ENCODE peak calls at places on chromosomes 16 and 17, in five cellular contexts. Q, B, C, T and G are unnamed samples.
A peak's percentile ranks its signal among the peaks of the same experiment; 100 is the strongest.

GRCh38 chr16:74099530-74099929 is 197.1 kb upstream of the PSMD7 start:
- DNase-seq in Q (no peak), B (no peak), C (no peak), T (no peak), G (no peak)

GRCh38 chr16:14202697-14203096 is 131.6 kb downstream of the MRTFB start:
- DNase-seq in Q (no peak), B (no peak), C (peak; percentile 21), T (no peak), G (no peak)

GRCh38 chr16:84303023-84303422 is 8.3 kb downstream of the WFDC1 start:
- DNase-seq in Q (peak; percentile 44), B (no peak), C (no peak), T (no peak), G (no peak)

GRCh38 chr16:9090101-9090959 is 1.1 kb upstream of the HAPSTR1 start:
- DNase-seq in Q (peak; percentile 55), B (peak; percentile 52), C (no peak), T (no peak), G (no peak)

GRCh38 chr16:13168091-13168572 is 266.7 kb downstream of the SHISA9 start:
- DNase-seq in Q (no peak), B (no peak), C (no peak), T (no peak), G (no peak)

GRCh38 chr16:4529085-4530060 is 9.2 kb downstream of the CDIP1 start:
- DNase-seq in Q (no peak), B (no peak), C (peak; percentile 42), T (no peak), G (no peak)

GRCh38 chr17:549197-550040 is 165.2 kb downstream of the VPS53 start:
- DNase-seq in Q (no peak), B (no peak), C (peak; percentile 15), T (no peak), G (no peak)

GRCh38 chr17:64400644-64401043 is 10.0 kb upstream of the PECAM1 start:
- DNase-seq in Q (no peak), B (no peak), C (no peak), T (no peak), G (no peak)

GRCh38 chr17:39676198-39676819 is 8.1 kb downstream of the PNMT start:
- DNase-seq in Q (peak; percentile 70), B (peak; percentile 92), C (no peak), T (no peak), G (peak; percentile 73)

GRCh38 chr16:31875112-31875803 is 1.7 kb downstream of the ZNF267 start:
- DNase-seq in Q (no peak), B (no peak), C (peak; percentile 41), T (no peak), G (no peak)

GRCh38 chr17:65017375-65017774 is 39.2 kb downstream of the GNA13 start:
- DNase-seq in Q (no peak), B (no peak), C (no peak), T (no peak), G (no peak)

GRCh38 chr17:36921131-36921851 is 16.0 kb upstream of the LHX1 start:
- DNase-seq in Q (no peak), B (no peak), C (peak; percentile 14), T (no peak), G (no peak)

GRCh38 chr17:29826045-29826692 is 103.9 kb downstream of the SSH2 start:
- DNase-seq in Q (no peak), B (no peak), C (no peak), T (no peak), G (no peak)

GRCh38 chr17:62611308-62611707 is 16.2 kb upstream of the MRC2 start:
- DNase-seq in Q (no peak), B (no peak), C (no peak), T (no peak), G (no peak)

GRCh38 chr16:28277537-28278388 is 14.6 kb upstream of the SBK1 start:
- DNase-seq in Q (peak; percentile 81), B (peak; percentile 86), C (peak; percentile 62), T (peak; percentile 59), G (peak; percentile 58)

GRCh38 chr16:30534368-30535105 is at the start of gene ZNF747:
- DNase-seq in Q (peak; percentile 96), B (peak; percentile 89), C (peak; percentile 73), T (peak; percentile 37), G (peak; percentile 81)

GRCh38 chr16:86756882-86757703 is 178.7 kb downstream of the FOXL1 start:
- DNase-seq in Q (no peak), B (no peak), C (no peak), T (no peak), G (no peak)

GRCh38 chr17:75773808-75774470 is 8.9 kb upstream of the GALK1 start:
- DNase-seq in Q (no peak), B (peak; percentile 41), C (no peak), T (no peak), G (no peak)

GRCh38 chr17:8159032-8159400 is 3.7 kb downstream of the VAMP2 start:
- DNase-seq in Q (no peak), B (no peak), C (no peak), T (no peak), G (no peak)

GRCh38 chr17:8161289-8162231 is 1.2 kb downstream of the VAMP2 start:
- DNase-seq in Q (no peak), B (no peak), C (no peak), T (no peak), G (no peak)

GRCh38 chr17:8159459-8160223 is 3.1 kb downstream of the VAMP2 start:
- DNase-seq in Q (no peak), B (no peak), C (no peak), T (no peak), G (no peak)

GRCh38 chr17:8160741-8161221 is 2.0 kb downstream of the VAMP2 start:
- DNase-seq in Q (no peak), B (no peak), C (no peak), T (no peak), G (no peak)

DNA sequence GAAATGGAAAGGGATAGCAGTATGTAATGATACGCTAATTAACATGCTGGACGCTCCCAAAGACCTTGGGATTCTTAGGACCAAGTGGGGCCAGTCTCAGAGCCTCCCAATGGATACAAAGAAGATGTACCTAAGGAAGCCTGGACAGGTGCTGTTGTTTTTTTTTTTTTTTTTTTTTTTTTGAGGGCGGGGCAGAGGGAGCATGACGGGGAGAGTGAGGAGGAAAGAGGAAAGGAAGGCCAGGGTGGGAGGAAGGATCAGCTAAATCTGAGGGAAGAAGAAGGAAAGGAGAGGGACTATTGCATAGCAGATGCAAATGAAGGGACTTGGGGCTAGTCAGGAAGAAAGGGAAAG is 2.5 kb downstream of the VAMP2 start:
- DNase-seq in Q (no peak), B (no peak), C (no peak), T (no peak), G (no peak)
- H3K4me3 ChIP-seq in Q (no peak overlapping the region), B (no peak overlapping the region), C (no peak overlapping the region), T (no peak overlapping the region), G (no peak overlapping the region)

DNA sequence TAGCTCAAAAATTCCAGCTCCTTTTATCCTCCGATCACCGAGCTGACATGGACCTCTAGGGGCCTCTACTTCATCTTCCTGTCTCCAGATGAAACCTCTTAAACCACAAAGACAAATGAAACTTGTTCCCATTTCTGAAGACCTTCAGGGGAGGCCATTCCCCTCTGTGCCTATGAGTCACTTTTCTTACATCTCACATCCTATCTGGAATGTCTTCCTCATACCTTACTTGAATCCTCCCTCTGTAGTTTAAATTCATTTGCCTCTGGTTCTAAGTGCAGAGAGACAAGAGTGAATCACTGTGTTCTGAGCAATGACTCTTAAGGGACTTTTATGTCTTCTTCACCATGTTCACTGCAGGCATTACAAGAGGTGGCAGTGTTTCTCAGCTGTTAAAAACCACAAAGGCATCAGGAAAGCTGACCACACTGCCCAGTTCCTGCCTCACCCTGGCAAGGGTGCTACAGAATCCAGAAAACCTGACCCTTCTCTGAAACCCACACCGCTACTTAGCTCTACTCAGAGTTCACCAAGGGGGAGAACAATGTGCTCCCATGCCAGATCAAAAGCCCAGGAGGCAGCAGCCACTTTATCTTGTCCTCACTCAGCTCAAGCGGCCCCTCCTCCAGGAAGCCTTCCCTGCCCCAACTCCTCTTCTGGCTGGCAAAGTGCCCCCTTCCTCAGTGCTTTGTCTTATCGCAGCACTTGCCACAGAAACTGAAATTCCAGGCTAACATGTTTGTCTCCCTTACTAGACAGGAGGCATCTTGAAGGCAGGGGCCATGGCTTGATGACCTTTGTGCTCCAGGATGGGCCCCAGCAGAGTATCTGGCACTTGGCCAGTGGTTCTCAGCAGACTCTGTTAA is 6.4 kb downstream of the CUEDC1 start:
- DNase-seq in Q (no peak), B (no peak), C (peak; percentile 98), T (no peak), G (no peak)
- TF ChIP-seq CTCF in Q (no peak), B (no peak), C (no peak), T (no peak), G (no peak)

GRCh38 chr17:42780816-42781638 is 617 bp downstream of the WNK4 start:
- DNase-seq in Q (no peak), B (no peak), C (no peak), T (no peak), G (no peak)
- H3K4me3 ChIP-seq in Q (peak overlapping the region; percentile 52), B (peak overlapping the region; percentile 27), C (peak overlapping the region; percentile 64), T (peak overlapping the region; percentile 26), G (peak overlapping the region; percentile 50)

GRCh38 chr17:45812102-45812501 is 28.0 kb downstream of the CRHR1 start:
- DNase-seq in Q (no peak), B (no peak), C (peak; percentile 13), T (no peak), G (no peak)
- TF ChIP-seq CTCF in Q (no peak), B (no peak), C (peak; percentile 14), T (no peak), G (no peak)

GRCh38 chr17:32486091-32486700 is 597 bp upstream of the CDK5R1 start:
- DNase-seq in Q (peak; percentile 74), B (no peak), C (peak; percentile 61), T (no peak), G (peak; percentile 33)
- H3K4me3 ChIP-seq in Q (peak overlapping the region; percentile 86), B (peak overlapping the region; percentile 49), C (peak overlapping the region; percentile 26), T (peak overlapping the region; percentile 56), G (peak overlapping the region; percentile 68)

DNA sequence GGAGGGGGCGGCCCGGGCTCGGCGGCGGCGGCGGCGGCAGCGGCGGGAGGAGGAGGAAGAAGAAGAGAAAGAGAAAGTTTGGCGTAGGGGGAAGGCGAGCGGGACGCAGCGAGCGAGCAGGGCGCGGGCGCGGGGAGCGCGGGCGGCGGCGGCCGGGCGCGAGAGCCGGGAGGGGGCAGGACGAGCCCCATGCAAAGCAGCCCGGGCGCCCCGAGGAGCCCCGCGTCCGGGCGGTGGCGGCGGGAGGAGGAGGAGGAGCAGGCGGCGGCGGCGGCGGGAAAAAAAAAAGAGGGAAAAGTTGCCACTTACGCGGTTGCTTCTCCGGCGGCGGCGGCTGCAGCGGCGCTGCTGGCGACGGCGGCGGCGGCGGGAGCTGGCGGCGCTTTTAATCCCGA is 10.3 kb upstream of the ZFHX3 start:
- DNase-seq in Q (peak; percentile 54), B (no peak), C (no peak), T (no peak), G (no peak)
- TF ChIP-seq CTCF in Q (no peak), B (no peak), C (no peak), T (no peak), G (no peak)

DNA sequence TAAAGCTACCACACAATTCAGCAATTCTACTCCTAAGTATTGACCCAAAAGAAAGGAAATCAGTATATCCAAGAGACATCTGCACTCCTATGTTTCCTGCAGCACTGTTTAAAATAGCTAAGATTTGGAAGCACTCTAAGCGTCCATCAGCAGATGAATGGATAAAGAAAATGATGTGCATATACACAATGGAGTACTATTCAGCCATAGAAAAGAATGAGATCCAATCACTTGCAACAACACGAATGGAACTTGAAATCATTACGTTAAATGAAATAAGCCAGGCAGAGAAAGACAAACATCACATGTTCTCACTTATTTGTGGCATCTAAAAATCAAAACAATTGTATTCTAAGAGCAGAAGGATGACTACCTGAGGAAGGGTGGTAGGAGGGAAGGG is 1.5 kb downstream of the SLFN11 start:
- DNase-seq in Q (no peak), B (no peak), C (no peak), T (no peak), G (no peak)
- H3K4me3 ChIP-seq in Q (peak overlapping the region; percentile 66), B (no peak overlapping the region), C (peak overlapping the region; percentile 82), T (no peak overlapping the region), G (peak overlapping the region; percentile 5)

GRCh38 chr17:42676424-42677011 is at the start of gene PLEKHH3:
- DNase-seq in Q (no peak), B (no peak), C (no peak), T (no peak), G (no peak)
- TF ChIP-seq CTCF in Q (no peak), B (no peak), C (no peak), T (no peak), G (no peak)